ENCODE peak calls at places on chromosomes 16 and 17, in six cellular contexts. One of them, this sample, is unnamed.

GRCh38 chr16:62254847-62255246 is 218.6 kb upstream of the CDH8 start:
- DNase-seq in H9: no peak
- DNase-seq in IMR-90: no peak
- DNase-seq in mesendoderm: no peak
- DNase-seq in H1: no peak
- DNase-seq in neuronal stem cell: no peak
- DNase-seq in this sample: peak

GRCh38 chr16:1941924-1942809 is 832 bp downstream of the MSRB1 start:
- DNase-seq in mesendoderm: no peak
- DNase-seq in neuronal stem cell: no peak
- DNase-seq in IMR-90: no peak
- DNase-seq in H1: no peak
- DNase-seq in H9: peak
- DNase-seq in this sample: no peak

GRCh38 chr16:3945751-3946603 is 65.5 kb upstream of the CREBBP start:
- DNase-seq in mesendoderm: peak
- DNase-seq in H9: no peak
- DNase-seq in neuronal stem cell: no peak
- DNase-seq in IMR-90: peak
- DNase-seq in H1: no peak
- DNase-seq in this sample: peak

GRCh38 chr16:56923481-56923880 is 8.5 kb upstream of the HERPUD1 start:
- DNase-seq in mesendoderm: no peak
- DNase-seq in H9: no peak
- DNase-seq in neuronal stem cell: no peak
- DNase-seq in H1: no peak
- DNase-seq in IMR-90: no peak
- DNase-seq in this sample: no peak

GRCh38 chr16:89749637-89750036 is 28.3 kb downstream of the ZNF276 start:
- DNase-seq in IMR-90: no peak
- DNase-seq in H9: no peak
- DNase-seq in mesendoderm: no peak
- DNase-seq in neuronal stem cell: no peak
- DNase-seq in H1: no peak
- DNase-seq in this sample: no peak

GRCh38 chr16:8887952-8888560 is 5.9 kb downstream of the LITAFD start:
- DNase-seq in H1: no peak
- DNase-seq in neuronal stem cell: no peak
- DNase-seq in IMR-90: peak
- DNase-seq in mesendoderm: no peak
- DNase-seq in H9: no peak
- DNase-seq in this sample: peak

GRCh38 chr16:3454093-3454492 is 10.6 kb downstream of the NAA60 start:
- DNase-seq in mesendoderm: peak
- DNase-seq in neuronal stem cell: no peak
- DNase-seq in H9: peak
- DNase-seq in IMR-90: peak
- DNase-seq in H1: no peak
- DNase-seq in this sample: no peak

GRCh38 chr17:29177871-29178749 is 2.1 kb downstream of the MYO18A start:
- DNase-seq in neuronal stem cell: no peak
- DNase-seq in IMR-90: no peak
- DNase-seq in mesendoderm: no peak
- DNase-seq in H9: peak
- DNase-seq in H1: no peak
- DNase-seq in this sample: no peak

GRCh38 chr16:23362460-23363317 is 60.6 kb downstream of the SCNN1B start:
- DNase-seq in H9: no peak
- DNase-seq in neuronal stem cell: no peak
- DNase-seq in mesendoderm: no peak
- DNase-seq in H1: no peak
- DNase-seq in IMR-90: no peak
- DNase-seq in this sample: no peak

GRCh38 chr17:39634384-39634871 is 2.5 kb upstream of the STARD3 start:
- DNase-seq in mesendoderm: peak
- DNase-seq in neuronal stem cell: no peak
- DNase-seq in H1: no peak
- DNase-seq in H9: no peak
- DNase-seq in IMR-90: peak
- DNase-seq in this sample: peak

GRCh38 chr16:82580293-82580900 is 46.4 kb upstream of the CDH13 start:
- DNase-seq in IMR-90: no peak
- DNase-seq in mesendoderm: peak
- DNase-seq in H9: no peak
- DNase-seq in neuronal stem cell: no peak
- DNase-seq in H1: no peak
- DNase-seq in this sample: no peak

GRCh38 chr16:83113317-83113716 is 486.5 kb downstream of the CDH13 start:
- DNase-seq in IMR-90: peak
- DNase-seq in H1: no peak
- DNase-seq in H9: peak
- DNase-seq in neuronal stem cell: peak
- DNase-seq in mesendoderm: peak
- DNase-seq in this sample: no peak

GRCh38 chr16:87840462-87840978 is 28.8 kb downstream of the SLC7A5 start:
- DNase-seq in mesendoderm: no peak
- DNase-seq in neuronal stem cell: no peak
- DNase-seq in H9: no peak
- DNase-seq in IMR-90: no peak
- DNase-seq in H1: no peak
- DNase-seq in this sample: no peak

GRCh38 chr16:13478991-13479390 is 441.0 kb upstream of the ERCC4 start:
- DNase-seq in H1: no peak
- DNase-seq in IMR-90: no peak
- DNase-seq in mesendoderm: no peak
- DNase-seq in H9: no peak
- DNase-seq in neuronal stem cell: no peak
- DNase-seq in this sample: no peak
- H2BK15ac ChIP-seq in H1: no peak
- H2BK15ac ChIP-seq in IMR-90: no peak
- H2BK15ac ChIP-seq in mesendoderm: no peak
- H2BK15ac ChIP-seq in H9: no peak
- H2BK15ac ChIP-seq in neuronal stem cell: no peak
- H2BK15ac ChIP-seq in this sample: no peak

GRCh38 chr17:81956607-81957589 is 4.1 kb downstream of the NOTUM start:
- DNase-seq in H9: no peak
- DNase-seq in H1: no peak
- DNase-seq in mesendoderm: no peak
- DNase-seq in neuronal stem cell: no peak
- DNase-seq in IMR-90: no peak
- DNase-seq in this sample: no peak
- H2BK15ac ChIP-seq in H9: no peak
- H2BK15ac ChIP-seq in H1: no peak
- H2BK15ac ChIP-seq in mesendoderm: no peak
- H2BK15ac ChIP-seq in neuronal stem cell: peak
- H2BK15ac ChIP-seq in IMR-90: no peak
- H2BK15ac ChIP-seq in this sample: no peak

DNA sequence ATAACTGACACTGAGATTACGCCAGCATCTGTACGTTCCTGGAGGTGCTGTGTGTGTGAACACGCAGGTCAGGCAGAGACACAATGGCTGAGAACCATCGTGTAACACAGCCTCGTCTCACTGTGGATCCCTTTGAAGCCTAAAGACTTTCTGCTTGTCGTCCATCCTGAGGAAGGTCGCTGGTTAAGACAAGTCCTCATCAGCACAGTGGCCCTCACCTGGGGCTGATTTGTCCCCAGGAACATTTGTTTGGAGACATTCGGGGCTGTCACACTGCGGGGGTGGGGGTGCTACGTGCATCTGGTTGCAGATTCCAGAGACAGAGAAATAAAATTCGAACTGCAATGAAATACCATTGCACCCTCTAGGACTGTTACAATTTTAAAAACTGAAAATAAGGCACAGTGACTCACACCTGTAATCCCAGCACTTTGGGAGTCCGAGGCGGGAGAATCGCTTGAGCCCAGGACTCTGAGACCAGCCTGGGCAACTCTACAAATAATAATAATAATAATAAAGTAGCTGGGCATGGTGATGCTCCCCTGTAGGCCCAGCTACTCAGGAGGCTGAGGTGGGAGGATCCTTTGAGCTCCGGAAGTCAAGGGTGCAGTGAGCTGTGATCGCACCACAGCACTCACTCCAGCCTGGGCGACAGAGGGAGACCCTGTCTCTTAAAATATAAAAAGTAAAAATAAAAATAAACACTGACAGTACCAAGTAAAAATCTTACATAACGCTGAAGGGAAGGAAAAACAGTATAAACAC is 112.0 kb upstream of the METRNL start:
- DNase-seq in H1: no peak
- DNase-seq in neuronal stem cell: no peak
- DNase-seq in H9: peak
- DNase-seq in mesendoderm: no peak
- DNase-seq in IMR-90: no peak
- DNase-seq in this sample: no peak
- H2BK15ac ChIP-seq in H1: no peak
- H2BK15ac ChIP-seq in neuronal stem cell: no peak
- H2BK15ac ChIP-seq in H9: no peak
- H2BK15ac ChIP-seq in mesendoderm: no peak
- H2BK15ac ChIP-seq in IMR-90: no peak
- H2BK15ac ChIP-seq in this sample: no peak

DNA sequence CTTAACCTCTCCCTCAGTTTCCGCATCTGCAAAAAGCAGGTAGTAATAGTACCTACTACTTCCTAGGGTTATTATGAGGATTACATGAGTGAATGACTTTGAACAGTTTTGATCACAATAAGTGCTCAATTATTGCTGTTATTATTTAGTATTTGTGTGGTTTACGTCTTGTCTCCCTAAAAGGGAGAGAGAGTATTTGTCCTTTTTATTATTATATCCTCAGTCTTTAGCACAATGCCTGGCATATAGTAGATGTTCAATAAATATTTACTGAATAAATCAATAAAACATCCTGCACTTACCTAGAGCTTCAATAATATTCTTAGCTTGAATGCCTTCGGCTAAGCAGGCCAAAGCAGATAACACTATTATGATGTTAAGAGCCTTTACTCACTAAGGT is 160.0 kb downstream of the TANC2 start:
- DNase-seq in IMR-90: no peak
- DNase-seq in H9: no peak
- DNase-seq in mesendoderm: no peak
- DNase-seq in H1: no peak
- DNase-seq in neuronal stem cell: no peak
- DNase-seq in this sample: no peak
- H2BK15ac ChIP-seq in IMR-90: no peak
- H2BK15ac ChIP-seq in H9: no peak
- H2BK15ac ChIP-seq in mesendoderm: no peak
- H2BK15ac ChIP-seq in H1: no peak
- H2BK15ac ChIP-seq in neuronal stem cell: no peak
- H2BK15ac ChIP-seq in this sample: no peak

DNA sequence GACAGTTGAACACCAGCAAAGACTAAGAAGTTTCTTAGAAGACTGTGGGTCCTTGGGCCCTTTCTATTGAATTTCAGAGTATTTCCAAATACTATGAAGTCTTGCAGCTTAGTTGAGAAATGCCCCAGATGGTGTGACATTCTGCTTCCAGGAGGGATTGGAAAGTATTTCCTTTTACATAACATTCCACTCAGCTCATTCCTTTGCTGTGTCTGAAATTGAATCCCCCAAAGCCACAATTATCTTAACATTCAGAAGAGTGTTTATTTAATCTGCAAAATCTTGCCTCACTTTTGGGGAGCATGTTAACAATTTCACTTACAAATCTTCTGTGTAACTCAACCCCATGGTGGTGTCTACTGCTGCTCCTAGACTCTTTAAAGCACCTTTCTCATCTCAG is 307.7 kb downstream of the WWOX start:
- DNase-seq in neuronal stem cell: no peak
- DNase-seq in mesendoderm: peak
- DNase-seq in H1: no peak
- DNase-seq in IMR-90: peak
- DNase-seq in H9: no peak
- DNase-seq in this sample: peak
- H2BK15ac ChIP-seq in neuronal stem cell: no peak
- H2BK15ac ChIP-seq in mesendoderm: no peak
- H2BK15ac ChIP-seq in H1: no peak
- H2BK15ac ChIP-seq in IMR-90: no peak
- H2BK15ac ChIP-seq in H9: no peak
- H2BK15ac ChIP-seq in this sample: no peak

GRCh38 chr16:6360641-6361040 is 972.0 kb upstream of the RBFOX1 start:
- DNase-seq in mesendoderm: no peak
- DNase-seq in H1: no peak
- DNase-seq in H9: no peak
- DNase-seq in neuronal stem cell: no peak
- DNase-seq in IMR-90: no peak
- DNase-seq in this sample: no peak
- H2BK15ac ChIP-seq in mesendoderm: no peak
- H2BK15ac ChIP-seq in H1: no peak
- H2BK15ac ChIP-seq in H9: no peak
- H2BK15ac ChIP-seq in neuronal stem cell: no peak
- H2BK15ac ChIP-seq in IMR-90: no peak
- H2BK15ac ChIP-seq in this sample: no peak

GRCh38 chr16:17426451-17426850 is 44.3 kb downstream of the XYLT1 start:
- DNase-seq in H9: no peak
- DNase-seq in neuronal stem cell: no peak
- DNase-seq in H1: no peak
- DNase-seq in IMR-90: no peak
- DNase-seq in mesendoderm: no peak
- DNase-seq in this sample: no peak
- H2BK15ac ChIP-seq in H9: no peak
- H2BK15ac ChIP-seq in neuronal stem cell: no peak
- H2BK15ac ChIP-seq in H1: no peak
- H2BK15ac ChIP-seq in IMR-90: no peak
- H2BK15ac ChIP-seq in mesendoderm: no peak
- H2BK15ac ChIP-seq in this sample: no peak

GRCh38 chr16:67551091-67551490 is 11.2 kb upstream of the CTCF start:
- DNase-seq in IMR-90: no peak
- DNase-seq in H9: no peak
- DNase-seq in neuronal stem cell: no peak
- DNase-seq in H1: no peak
- DNase-seq in mesendoderm: no peak
- DNase-seq in this sample: no peak
- H2BK15ac ChIP-seq in IMR-90: no peak
- H2BK15ac ChIP-seq in H9: no peak
- H2BK15ac ChIP-seq in neuronal stem cell: no peak
- H2BK15ac ChIP-seq in H1: no peak
- H2BK15ac ChIP-seq in mesendoderm: no peak
- H2BK15ac ChIP-seq in this sample: no peak

This sample was measured in mesenchymal stem cell.